ENCODE peak calls at places on chromosomes 6 and 20, in eight cellular contexts. F is endothelial cell, L is WTC11, T is thyroid gland, C is K562, J is upper lobe of left lung, O is left ventricle myocardium inferior, Q is psoas muscle. Y is an unnamed sample.
A peak's percentile ranks its signal among the peaks of the same experiment; 100 is the strongest.

GRCh38 chr6:85498596-85499258 is 48.8 kb downstream of the NT5E start:
- DNase-seq in F (no peak), L (no peak), T (no peak), C (no peak), J (peak; percentile 26), O (no peak), Q (no peak), Y (peak; percentile 59)

GRCh38 chr6:28235912-28236452 is 10.9 kb downstream of the ZSCAN9 start:
- DNase-seq in F (no peak), L (no peak), T (no peak), C (no peak), J (no peak), O (no peak), Q (no peak), Y (no peak)

GRCh38 chr20:8156603-8157079 is 24.6 kb downstream of the PLCB1 start:
- DNase-seq in F (no peak), L (no peak), T (no peak), C (no peak), J (no peak), O (no peak), Q (no peak), Y (peak; percentile 38)

GRCh38 chr6:15346315-15346714 is 100.4 kb downstream of the JARID2 start:
- DNase-seq in F (no peak), L (no peak), T (no peak), C (no peak), J (no peak), O (no peak), Q (no peak), Y (no peak)

GRCh38 chr20:8082999-8083398 is 49.1 kb upstream of the PLCB1 start:
- DNase-seq in F (no peak), L (no peak), T (no peak), C (no peak), J (no peak), O (no peak), Q (no peak), Y (peak; percentile 95)

GRCh38 chr6:13398421-13398994 is 70.2 kb upstream of the TBC1D7 start:
- DNase-seq in F (no peak), L (peak; percentile 46), T (no peak), C (no peak), J (no peak), O (no peak), Q (no peak), Y (no peak)

GRCh38 chr6:144678844-144679243 is 393.7 kb downstream of the UTRN start:
- DNase-seq in F (no peak), L (no peak), T (no peak), C (no peak), J (no peak), O (no peak), Q (no peak), Y (peak; percentile 76)

GRCh38 chr6:100412872-100413271 is 51.8 kb downstream of the SIM1 start:
- DNase-seq in F (no peak), L (no peak), T (no peak), C (no peak), J (no peak), O (no peak), Q (no peak), Y (no peak)

GRCh38 chr6:35327349-35328027 is 14.9 kb upstream of the PPARD start:
- DNase-seq in F (peak; percentile 66), L (peak; percentile 76), T (peak; percentile 54), C (peak; percentile 59), J (peak; percentile 65), O (peak; percentile 51), Q (peak; percentile 67), Y (peak; percentile 67)

GRCh38 chr20:11995750-11996567 is 78.3 kb downstream of the BTBD3 start:
- DNase-seq in F (no peak), L (no peak), T (no peak), C (no peak), J (no peak), O (no peak), Q (no peak), Y (no peak)

GRCh38 chr6:170292778-170293164 is 1.9 kb upstream of the DLL1 start:
- DNase-seq in F (no peak), L (no peak), T (no peak), C (peak; percentile 68), J (no peak), O (no peak), Q (no peak), Y (no peak)

GRCh38 chr6:170290306-170291128 is at the start of gene DLL1:
- DNase-seq in F (peak; percentile 85), L (peak; percentile 86), T (peak; percentile 42), C (no peak), J (no peak), O (peak; percentile 60), Q (peak; percentile 75), Y (peak; percentile 37)

GRCh38 chr6:170291271-170292110 is 613 bp upstream of the DLL1 start:
- DNase-seq in F (peak; percentile 69), L (peak; percentile 91), T (peak; percentile 34), C (no peak), J (no peak), O (peak; percentile 78), Q (peak; percentile 75), Y (no peak)

GRCh38 chr6:170293411-170293844 is 2.5 kb upstream of the DLL1 start:
- DNase-seq in F (no peak), L (no peak), T (no peak), C (no peak), J (no peak), O (no peak), Q (no peak), Y (no peak)

GRCh38 chr6:170292111-170292777 is 1.4 kb upstream of the DLL1 start:
- DNase-seq in F (no peak), L (no peak), T (peak; percentile 38), C (no peak), J (no peak), O (no peak), Q (no peak), Y (no peak)
- TF ChIP-seq CTCF in F (no peak), L (no peak), T (no peak), C (no peak), J (no peak), O (no peak), Q (no peak), Y (no peak)

GRCh38 chr6:147397306-147397705 is 111.2 kb upstream of the SAMD5 start:
- DNase-seq in F (no peak), L (no peak), T (no peak), C (no peak), J (no peak), O (no peak), Q (no peak), Y (no peak)

GRCh38 chr6:147406783-147407182 is 101.7 kb upstream of the SAMD5 start:
- DNase-seq in F (no peak), L (no peak), T (no peak), C (no peak), J (no peak), O (no peak), Q (no peak), Y (no peak)

GRCh38 chr6:147400968-147401367 is 107.5 kb upstream of the SAMD5 start:
- DNase-seq in F (no peak), L (no peak), T (no peak), C (no peak), J (no peak), O (no peak), Q (no peak), Y (no peak)

GRCh38 chr6:147407571-147407970 is 100.9 kb upstream of the SAMD5 start:
- DNase-seq in F (no peak), L (peak; percentile 28), T (no peak), C (no peak), J (no peak), O (no peak), Q (no peak), Y (no peak)

DNA sequence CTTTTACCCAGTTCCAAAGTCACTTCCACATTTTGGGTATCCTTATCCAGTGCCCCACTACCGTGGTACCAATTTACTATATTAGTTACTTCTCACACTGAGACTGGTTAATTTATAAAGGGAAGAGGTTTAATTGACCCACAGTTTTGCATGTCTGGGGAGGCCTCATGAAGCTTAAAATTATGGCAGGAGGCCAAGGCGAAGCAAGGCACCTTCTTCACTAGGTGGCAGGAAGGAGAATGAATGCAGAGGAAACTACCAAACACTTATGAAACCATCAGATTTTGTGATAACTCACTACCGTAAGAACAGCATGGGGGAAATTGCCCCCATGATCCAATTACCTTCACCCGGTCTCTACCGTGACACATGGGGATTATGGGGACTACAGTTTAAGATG is 106.7 kb upstream of the SAMD5 start:
- DNase-seq in F (no peak), L (no peak), T (no peak), C (no peak), J (no peak), O (no peak), Q (no peak), Y (no peak)
- TF ChIP-seq CTCF in F (no peak), L (no peak), T (no peak), C (no peak), J (no peak), O (no peak), Q (no peak), Y (no peak)

GRCh38 chr6:167501831-167502385 is 177.0 kb downstream of the TTLL2 start:
- DNase-seq in F (peak; percentile 42), L (peak; percentile 54), T (peak; percentile 23), C (peak; percentile 36), J (no peak), O (no peak), Q (peak; percentile 24), Y (peak; percentile 33)
- TF ChIP-seq CTCF in F (no peak), L (no peak), T (no peak), C (peak; percentile 51), J (no peak), O (peak; percentile 33), Q (no peak), Y (peak; percentile 33)

DNA sequence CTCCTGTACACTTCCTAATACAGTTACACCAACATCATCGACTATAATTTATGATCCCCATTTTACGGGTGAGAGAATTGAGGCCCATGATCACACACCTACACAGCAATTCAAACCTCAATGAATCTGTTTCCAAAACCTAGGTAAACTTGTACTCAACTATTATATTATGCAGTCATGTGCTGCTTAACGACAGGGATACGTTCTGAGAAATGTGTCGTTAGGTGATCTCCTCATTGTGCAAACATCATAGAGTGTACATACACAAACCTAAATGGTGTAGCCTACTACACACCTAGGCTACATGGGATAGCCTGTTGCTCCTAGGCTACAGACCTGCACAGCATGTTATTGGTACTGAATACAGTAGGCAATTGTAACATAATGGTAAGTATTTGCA is 385.6 kb downstream of the ARHGAP18 start:
- DNase-seq in F (no peak), L (no peak), T (no peak), C (no peak), J (no peak), O (no peak), Q (no peak), Y (no peak)
- TF ChIP-seq CTCF in F (no peak), L (no peak), T (no peak), C (no peak), J (no peak), O (no peak), Q (no peak), Y (no peak)

Y was measured in fibroblast of pulmonary artery.